ENCODE peak calls at places on chromosome 19, in four cellular contexts. A is NCI-H526, P is T-helper 1 cell, S is ovary. V is an unnamed sample.
A peak's percentile ranks its signal among the peaks of the same experiment; 100 is the strongest.

GRCh38 chr19:38990949-38991697 is 15.6 kb upstream of the FBXO17 start:
- DNase-seq in A (no peak), P (no peak), S (no peak), V (no peak)

GRCh38 chr19:49422407-49423277 is 599 bp downstream of the PTH2 start:
- DNase-seq in A (no peak), P (no peak), S (no peak), V (no peak)

GRCh38 chr19:23283925-23284324 is 33.7 kb upstream of the ZNF724 start:
- DNase-seq in A (peak; percentile 14), P (peak; percentile 20), S (no peak), V (no peak)

GRCh38 chr19:50889638-50890037 is 16.4 kb downstream of the KLK2 start:
- DNase-seq in A (no peak), P (no peak), S (no peak), V (no peak)

GRCh38 chr19:30228726-30229523 is 143.3 kb upstream of the ZNF536 start:
- DNase-seq in A (no peak), P (no peak), S (no peak), V (no peak)

GRCh38 chr19:3509566-3509989 is 3.5 kb downstream of the FZR1 start:
- DNase-seq in A (no peak), P (no peak), S (no peak), V (no peak)

GRCh38 chr19:40510526-40511115 is 43.8 kb downstream of the SPTBN4 start:
- DNase-seq in A (no peak), P (no peak), S (no peak), V (no peak)

GRCh38 chr19:39211731-39212376 is 7.8 kb upstream of the SYCN start:
- DNase-seq in A (no peak), P (no peak), S (no peak), V (no peak)

GRCh38 chr19:5588906-5589676 is 21.3 kb upstream of the TINCR start:
- DNase-seq in A (no peak), P (no peak), S (no peak), V (no peak)

GRCh38 chr19:48418317-48419064 is 25.0 kb downstream of the GRIN2D start:
- DNase-seq in A (no peak), P (no peak), S (no peak), V (no peak)

GRCh38 chr19:45782820-45783785 is 813 bp upstream of the DMPK start:
- DNase-seq in A (no peak), P (no peak), S (peak; percentile 76), V (no peak)

GRCh38 chr19:13029893-13030292 is 34.6 kb downstream of the NFIX start:
- DNase-seq in A (no peak), P (no peak), S (no peak), V (no peak)

GRCh38 chr19:18865973-18866799 is 29.8 kb downstream of the CERS1 start:
- DNase-seq in A (no peak), P (peak; percentile 26), S (peak; percentile 79), V (no peak)

GRCh38 chr19:2780284-2780683 is 2.8 kb downstream of the SGTA start:
- DNase-seq in A (no peak), P (no peak), S (no peak), V (no peak)

GRCh38 chr19:6453951-6454565 is 5.5 kb downstream of the SLC25A23 start:
- DNase-seq in A (no peak), P (no peak), S (no peak), V (no peak)

GRCh38 chr19:41175825-41176734 is 16.9 kb upstream of the CYP2S1 start:
- DNase-seq in A (no peak), P (no peak), S (no peak), V (peak; percentile 70)

GRCh38 chr19:45577111-45577905 is 7.3 kb downstream of the OPA3 start:
- DNase-seq in A (no peak), P (no peak), S (peak; percentile 80), V (no peak)

GRCh38 chr19:1318678-1319471 is 33.2 kb downstream of the EFNA2 start:
- DNase-seq in A (no peak), P (no peak), S (no peak), V (no peak)

GRCh38 chr19:39264306-39265290 is 3.6 kb upstream of the IFNL2 start:
- DNase-seq in A (no peak), P (no peak), S (no peak), V (no peak)

GRCh38 chr19:3227054-3227626 is 2.7 kb downstream of the CELF5 start:
- DNase-seq in A (no peak), P (no peak), S (no peak), V (no peak)

GRCh38 chr19:38389101-38389925 is 816 bp downstream of the SPRED3 start:
- DNase-seq in A (no peak), P (no peak), S (peak; percentile 30), V (no peak)

GRCh38 chr19:49570138-49570856 is 10.1 kb downstream of the NOSIP start:
- DNase-seq in A (peak; percentile 73), P (no peak), S (peak; percentile 62), V (peak; percentile 67)

GRCh38 chr19:49997709-49998108 is 27.5 kb downstream of the VRK3 start:
- DNase-seq in A (peak; percentile 50), P (no peak), S (no peak), V (no peak)

GRCh38 chr19:18972301-18972831 is 31.3 kb upstream of the HOMER3 start:
- DNase-seq in A (no peak), P (no peak), S (no peak), V (peak; percentile 69)

GRCh38 chr19:962683-963385 is 21.3 kb upstream of the WDR18 start:
- DNase-seq in A (no peak), P (no peak), S (no peak), V (no peak)

GRCh38 chr19:3868770-3869456 is at the start of gene ZFR2:
- DNase-seq in A (peak; percentile 59), P (no peak), S (no peak), V (no peak)

GRCh38 chr19:38644719-38645118 is 2.7 kb upstream of the ACTN4 start:
- DNase-seq in A (no peak), P (no peak), S (no peak), V (no peak)

V was measured in CD14-positive monocyte.